ENCODE peak calls at places on chromosomes 5 and 9, in five cellular contexts. U, Y, Q, M and V are unnamed samples.

GRCh38 chr9:121947683-121948300 is 145.3 kb downstream of the TTLL11 start:
- DNase-seq in U (no peak), Y (no peak), Q (no peak), M (no peak), V (no peak)

GRCh38 chr5:169020102-169020501 is 280.8 kb downstream of the SLIT3 start:
- DNase-seq in U (no peak), Y (no peak), Q (peak), M (no peak), V (peak)

GRCh38 chr9:87567566-87567965 is 69.9 kb downstream of the DAPK1 start:
- DNase-seq in U (no peak), Y (no peak), Q (peak), M (no peak), V (no peak)

GRCh38 chr9:37620386-37620785 is 28.0 kb upstream of the TOMM5 start:
- DNase-seq in U (no peak), Y (no peak), Q (no peak), M (no peak), V (no peak)

GRCh38 chr5:170882345-170882744 is 20.5 kb downstream of the RANBP17 start:
- DNase-seq in U (no peak), Y (no peak), Q (no peak), M (no peak), V (no peak)

GRCh38 chr9:22395585-22396205 is 50.9 kb upstream of the DMRTA1 start:
- DNase-seq in U (peak), Y (no peak), Q (no peak), M (peak), V (no peak)

GRCh38 chr5:122720347-122720746 is 54.5 kb upstream of the SNX2 start:
- DNase-seq in U (no peak), Y (no peak), Q (no peak), M (no peak), V (no peak)

GRCh38 chr9:84504360-84504759 is 163.8 kb upstream of the SLC28A3 start:
- DNase-seq in U (no peak), Y (no peak), Q (no peak), M (no peak), V (no peak)

GRCh38 chr9:128555180-128555721 is 2.9 kb downstream of the SPTAN1 start:
- DNase-seq in U (peak), Y (no peak), Q (peak), M (peak), V (peak)

GRCh38 chr5:93355691-93356090 is 225.3 kb downstream of the NR2F1-AS1 start:
- DNase-seq in U (no peak), Y (no peak), Q (no peak), M (no peak), V (no peak)

GRCh38 chr5:60578295-60578694 is 121.7 kb downstream of the DEPDC1B start:
- DNase-seq in U (no peak), Y (no peak), Q (no peak), M (no peak), V (no peak)

GRCh38 chr9:135613946-135614805 is 25.2 kb downstream of the GLT6D1 start:
- DNase-seq in U (no peak), Y (no peak), Q (no peak), M (no peak), V (no peak)

GRCh38 chr5:14143843-14144585 is 872 bp downstream of the TRIO start:
- DNase-seq in U (no peak), Y (no peak), Q (peak), M (no peak), V (peak)

GRCh38 chr9:124442826-124443225 is 7.4 kb upstream of the ADGRD2 start:
- DNase-seq in U (no peak), Y (no peak), Q (no peak), M (no peak), V (no peak)

GRCh38 chr9:13568851-13569618 is 289.5 kb upstream of the MPDZ start:
- DNase-seq in U (no peak), Y (no peak), Q (peak), M (no peak), V (no peak)

GRCh38 chr9:19456996-19457693 is 48.3 kb downstream of the ACER2 start:
- DNase-seq in U (peak), Y (peak), Q (peak), M (peak), V (peak)

GRCh38 chr9:18043978-18044377 is 430.0 kb upstream of the ADAMTSL1 start:
- DNase-seq in U (no peak), Y (no peak), Q (no peak), M (no peak), V (no peak)

GRCh38 chr5:37619353-37619752 is 220.5 kb downstream of the GDNF start:
- DNase-seq in U (no peak), Y (no peak), Q (no peak), M (no peak), V (no peak)

GRCh38 chr9:72614057-72614456 is 92.6 kb downstream of the TMC1 start:
- DNase-seq in U (no peak), Y (no peak), Q (no peak), M (no peak), V (no peak)

GRCh38 chr5:151016700-151017099 is 3.7 kb upstream of the GPX3 start:
- DNase-seq in U (no peak), Y (no peak), Q (no peak), M (peak), V (no peak)

GRCh38 chr5:83331842-83332241 is 139.7 kb upstream of the VCAN start:
- DNase-seq in U (no peak), Y (no peak), Q (no peak), M (no peak), V (no peak)

GRCh38 chr9:94813379-94813778 is 86.9 kb downstream of the AOPEP start:
- DNase-seq in U (no peak), Y (no peak), Q (no peak), M (no peak), V (no peak)

GRCh38 chr5:1704266-1704665 is 95.4 kb downstream of the MRPL36 start:
- DNase-seq in U (no peak), Y (no peak), Q (no peak), M (no peak), V (no peak)

GRCh38 chr9:86974421-86974820 is 27.1 kb upstream of the GAS1 start:
- DNase-seq in U (no peak), Y (no peak), Q (no peak), M (no peak), V (no peak)

GRCh38 chr5:2756764-2757163 is 5.3 kb upstream of the IRX2 start:
- DNase-seq in U (no peak), Y (no peak), Q (peak), M (no peak), V (no peak)

GRCh38 chr9:72577212-72577753 is 55.9 kb downstream of the TMC1 start:
- DNase-seq in U (peak), Y (no peak), Q (no peak), M (no peak), V (no peak)

GRCh38 chr5:93926831-93927600 is 185.6 kb upstream of the POU5F2 start:
- DNase-seq in U (no peak), Y (no peak), Q (no peak), M (no peak), V (no peak)

GRCh38 chr5:143063175-143063970 is 293.2 kb downstream of the ARHGAP26 start:
- DNase-seq in U (no peak), Y (no peak), Q (no peak), M (no peak), V (no peak)

GRCh38 chr5:108560581-108560980 is 178.7 kb upstream of the FBXL17 start:
- DNase-seq in U (no peak), Y (no peak), Q (no peak), M (no peak), V (no peak)

GRCh38 chr5:67156976-67157583 is 39.5 kb downstream of the CD180 start:
- DNase-seq in U (peak), Y (no peak), Q (peak), M (peak), V (peak)

GRCh38 chr5:77449277-77449676 is 42.8 kb downstream of the WDR41 start:
- DNase-seq in U (no peak), Y (no peak), Q (no peak), M (no peak), V (no peak)

GRCh38 chr9:26742843-26743242 is 149.8 kb downstream of the CAAP1 start:
- DNase-seq in U (no peak), Y (no peak), Q (no peak), M (no peak), V (no peak)

GRCh38 chr9:80020056-80020455 is 448.3 kb downstream of the TLE4 start:
- DNase-seq in U (no peak), Y (no peak), Q (no peak), M (no peak), V (no peak)

GRCh38 chr5:150120617-150121447 is 34.5 kb upstream of the CSF1R start:
- DNase-seq in U (no peak), Y (no peak), Q (no peak), M (no peak), V (no peak)

GRCh38 chr5:93385665-93386064 is 195.4 kb downstream of the NR2F1-AS1 start:
- DNase-seq in U (no peak), Y (no peak), Q (no peak), M (no peak), V (no peak)

GRCh38 chr5:177450672-177451424 is 4.2 kb downstream of the PRR7 start:
- DNase-seq in U (no peak), Y (no peak), Q (no peak), M (no peak), V (no peak)

GRCh38 chr5:170597109-170597741 is 93.4 kb downstream of the KCNIP1 start:
- DNase-seq in U (no peak), Y (no peak), Q (no peak), M (no peak), V (no peak)

GRCh38 chr5:38059876-38060275 is 198.5 kb upstream of the EGFLAM start:
- DNase-seq in U (no peak), Y (no peak), Q (no peak), M (no peak), V (no peak)

GRCh38 chr9:16417101-16417500 is 453.4 kb downstream of the BNC2 start:
- DNase-seq in U (no peak), Y (peak), Q (no peak), M (no peak), V (no peak)

GRCh38 chr9:131734165-131734610 is 5.7 kb downstream of the RAPGEF1 start:
- DNase-seq in U (no peak), Y (no peak), Q (no peak), M (no peak), V (no peak)

DNA sequence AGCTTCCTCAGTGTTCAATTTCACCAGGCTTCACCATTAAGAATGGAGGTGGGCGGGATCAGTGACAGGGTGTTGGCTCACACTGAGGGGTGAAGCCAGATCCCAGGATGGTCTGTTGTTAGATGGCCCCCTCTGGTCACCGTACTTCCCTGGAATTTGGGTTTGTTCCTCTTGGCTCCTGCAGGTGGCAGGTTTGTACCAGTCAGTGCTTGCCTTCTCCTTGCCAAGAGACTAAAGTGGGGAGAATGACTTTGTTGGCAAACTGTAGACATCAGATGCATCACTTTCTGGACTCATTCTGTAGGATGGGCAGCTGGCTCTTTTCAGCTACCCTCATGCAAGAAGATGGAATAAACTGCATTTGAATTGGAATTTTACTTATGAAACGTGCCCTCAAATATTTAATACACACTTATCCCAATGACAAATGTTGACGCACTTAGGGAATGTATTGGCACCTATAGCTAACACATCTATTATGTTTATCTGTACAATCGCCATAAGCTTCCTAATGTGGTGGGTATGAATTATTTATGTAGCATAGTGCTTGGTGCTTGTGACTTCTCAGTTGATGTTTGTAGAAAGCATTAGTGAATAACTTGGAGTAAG is 31.4 kb upstream of the ANKRD55 start:
- DNase-seq in U (peak), Y (no peak), Q (peak), M (peak), V (peak)
- TF ChIP-seq JUNB in U (no peak), Y (no peak), Q (no peak), M (no peak), V (no peak)

GRCh38 chr9:30932226-30932625 is 1452.2 kb upstream of the ACO1 start:
- DNase-seq in U (no peak), Y (no peak), Q (no peak), M (no peak), V (no peak)
- TF ChIP-seq JUNB in U (no peak), Y (no peak), Q (no peak), M (no peak), V (no peak)

DNA sequence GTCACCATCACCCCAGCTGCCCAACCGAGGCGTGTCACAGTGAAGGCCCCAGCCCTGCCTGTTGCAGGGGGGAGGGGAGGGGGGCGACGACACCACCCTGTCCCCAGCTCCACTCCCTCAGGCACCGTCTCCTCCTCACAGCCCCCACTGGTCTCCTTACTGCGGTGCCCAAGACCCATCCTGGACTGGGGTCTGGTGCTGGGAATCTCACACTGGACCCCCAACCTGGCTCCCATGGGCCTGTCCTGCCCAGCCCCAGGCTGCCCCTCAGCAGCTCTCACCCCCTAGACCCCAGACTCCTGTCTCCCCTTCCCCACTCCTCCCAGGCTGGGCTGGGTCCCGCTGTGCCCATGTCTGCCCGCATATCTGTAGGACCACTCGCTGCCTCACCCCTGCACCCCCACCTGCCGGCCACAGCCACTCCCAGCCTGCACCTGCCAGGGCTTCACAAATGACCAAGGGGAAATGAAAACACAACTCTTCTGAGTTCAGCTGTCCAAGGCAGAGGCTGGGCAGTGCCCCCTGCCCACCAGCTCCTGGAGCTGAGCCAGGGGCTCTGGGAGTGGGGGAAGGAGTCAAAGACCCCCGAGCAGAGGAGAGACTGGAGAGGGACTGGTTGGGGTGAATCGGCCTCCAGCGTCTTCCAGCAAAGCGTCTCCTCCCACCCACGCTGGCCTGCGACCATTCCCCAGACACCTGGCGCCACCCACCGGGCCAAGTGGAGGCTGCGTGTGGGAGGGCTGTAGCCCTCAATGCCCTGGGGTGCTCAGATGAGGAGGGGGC is 32.6 kb upstream of the EGFL7 start:
- DNase-seq in U (no peak), Y (no peak), Q (peak), M (peak), V (peak)
- TF ChIP-seq JUNB in U (no peak), Y (no peak), Q (no peak), M (no peak), V (no peak)

GRCh38 chr5:140881889-140882590 is at the start of gene PCDHA13:
- DNase-seq in U (no peak), Y (no peak), Q (peak), M (no peak), V (no peak)
- TF ChIP-seq JUNB in U (no peak), Y (no peak), Q (no peak), M (no peak), V (no peak)

DNA sequence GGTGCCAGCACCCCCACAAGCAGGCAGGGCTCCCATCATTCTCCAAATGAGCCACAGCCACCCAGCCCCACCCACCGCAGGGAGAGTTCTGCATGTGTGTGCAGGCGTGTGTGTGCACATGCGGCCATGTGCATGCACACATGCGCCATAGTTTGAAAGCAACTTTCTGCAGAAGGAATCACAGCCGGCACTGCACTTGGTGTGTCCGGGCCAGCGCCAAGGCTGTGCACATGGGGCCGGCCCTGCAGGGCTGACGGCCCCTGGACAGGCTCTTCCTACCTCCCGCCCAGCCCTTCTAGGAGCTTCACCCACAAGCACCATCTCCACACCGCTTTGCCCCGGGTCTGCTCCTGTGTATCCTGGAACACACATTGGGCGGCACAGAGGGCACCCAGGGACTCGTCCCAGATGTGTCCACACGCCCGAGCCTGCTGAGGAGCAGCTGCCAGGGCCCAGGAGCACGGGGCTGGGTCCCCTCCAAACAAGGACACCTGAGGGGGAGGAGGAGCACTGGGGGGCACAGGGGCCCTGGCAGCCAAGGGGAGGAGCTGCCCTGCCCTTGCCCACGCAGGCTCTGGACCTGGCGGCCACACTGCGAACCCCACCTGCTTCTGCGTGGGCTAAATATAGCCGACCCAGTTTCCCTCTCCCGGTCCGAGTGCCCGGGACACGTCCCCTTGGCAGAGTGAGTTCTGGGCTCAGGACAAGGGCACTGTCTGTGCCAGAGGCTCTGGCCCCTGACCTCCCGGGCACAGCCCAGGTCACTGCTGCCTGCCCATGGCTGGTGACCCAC is 19.1 kb downstream of the TPPP start:
- DNase-seq in U (no peak), Y (no peak), Q (no peak), M (no peak), V (no peak)
- TF ChIP-seq JUNB in U (no peak), Y (no peak), Q (no peak), M (no peak), V (no peak)

GRCh38 chr5:120682851-120683250 is 218.8 kb downstream of the PRR16 start:
- DNase-seq in U (no peak), Y (no peak), Q (no peak), M (no peak), V (no peak)

GRCh38 chr5:120684749-120685415 is 220.8 kb downstream of the PRR16 start:
- DNase-seq in U (no peak), Y (no peak), Q (peak), M (no peak), V (peak)

GRCh38 chr5:120678279-120678678 is 214.2 kb downstream of the PRR16 start:
- DNase-seq in U (no peak), Y (no peak), Q (no peak), M (no peak), V (no peak)

GRCh38 chr5:120683580-120683979 is 219.5 kb downstream of the PRR16 start:
- DNase-seq in U (no peak), Y (no peak), Q (no peak), M (no peak), V (no peak)

DNA sequence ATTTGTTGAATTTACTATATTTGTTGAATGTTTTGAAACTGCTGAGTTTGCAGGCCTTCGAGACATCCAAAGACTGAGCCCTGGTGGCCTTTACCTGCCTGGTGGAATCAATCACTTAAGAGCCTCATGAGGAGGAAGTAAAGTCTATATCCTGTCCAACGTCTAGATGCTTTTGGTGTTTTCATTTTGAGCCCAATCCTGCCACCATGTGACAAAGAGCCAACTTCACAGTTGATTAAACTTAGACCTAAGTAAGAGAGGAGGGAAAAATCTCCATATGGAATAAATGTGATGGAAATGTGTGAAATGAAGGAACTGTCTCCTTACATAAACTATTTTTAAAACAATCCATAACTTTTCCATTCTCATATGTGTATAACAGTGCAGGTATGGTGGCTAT is 220.1 kb downstream of the PRR16 start:
- DNase-seq in U (no peak), Y (no peak), Q (no peak), M (no peak), V (no peak)
- TF ChIP-seq JUNB in U (no peak), Y (no peak), Q (no peak), M (no peak), V (no peak)

GRCh38 chr9:133233681-133234432 is 24.8 kb upstream of the OBP2B start:
- DNase-seq in U (no peak), Y (no peak), Q (no peak), M (no peak), V (no peak)
- TF ChIP-seq JUNB in U (no peak), Y (no peak), Q (no peak), M (no peak), V (no peak)

DNA sequence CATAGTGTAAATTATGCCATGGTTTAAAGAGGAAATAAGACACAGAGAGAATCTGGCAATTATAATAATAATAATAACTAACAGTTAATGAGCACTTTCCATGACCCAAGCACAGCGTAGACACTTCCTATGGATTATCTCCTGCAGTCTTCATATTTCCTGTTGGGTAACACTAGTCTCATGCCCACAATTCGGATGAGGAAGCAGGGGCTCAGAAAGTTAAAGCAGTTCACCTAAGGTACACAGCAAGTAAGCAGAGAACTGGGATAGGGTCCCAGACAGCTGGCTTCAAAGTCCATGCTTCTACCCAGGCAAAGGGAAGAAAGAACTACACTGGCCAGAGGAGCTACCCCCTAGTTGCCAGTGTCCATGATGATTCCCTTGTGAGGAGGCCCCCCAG is 27.9 kb upstream of the TGFBI start:
- DNase-seq in U (no peak), Y (no peak), Q (no peak), M (no peak), V (no peak)
- TF ChIP-seq JUNB in U (no peak), Y (no peak), Q (no peak), M (no peak), V (no peak)